ENCODE peak calls at places on chromosome 1, in six cellular contexts. F is HFF-Myc, T is astrocyte of the spinal cord, K is A549, M is nephron progenitor cell, O is progenitor cell of endocrine pancreas. S is an unnamed sample.
A peak's percentile ranks its signal among the peaks of the same experiment; 100 is the strongest.

GRCh38 chr1:32871364-32872188 is 864 bp upstream of the FNDC5 start:
- DNase-seq in F (no peak), T (peak; percentile 23), K (no peak), M (no peak), O (no peak), S (no peak)

GRCh38 chr1:6059866-6060265 is 14.2 kb downstream of the KCNAB2 start:
- DNase-seq in F (no peak), T (no peak), K (no peak), M (no peak), O (no peak), S (no peak)

GRCh38 chr1:33149453-33150190 is 32.2 kb downstream of the TRIM62 start:
- DNase-seq in F (no peak), T (no peak), K (no peak), M (no peak), O (no peak), S (no peak)

GRCh38 chr1:187491082-187491720 is 662.5 kb downstream of the PLA2G4A start:
- DNase-seq in F (no peak), T (peak; percentile 77), K (peak; percentile 74), M (no peak), O (no peak), S (no peak)

GRCh38 chr1:31788825-31789256 is 24.7 kb upstream of the ADGRB2 start:
- DNase-seq in F (peak; percentile 30), T (no peak), K (peak; percentile 68), M (no peak), O (no peak), S (peak; percentile 24)

GRCh38 chr1:30750751-30751291 is 6.8 kb downstream of the LAPTM5 start:
- DNase-seq in F (no peak), T (no peak), K (no peak), M (no peak), O (no peak), S (peak; percentile 75)

GRCh38 chr1:86184401-86184800 is 27.8 kb upstream of the COL24A1 start:
- DNase-seq in F (no peak), T (no peak), K (no peak), M (no peak), O (no peak), S (no peak)

GRCh38 chr1:245261786-245262185 is 107.0 kb downstream of the KIF26B start:
- DNase-seq in F (no peak), T (no peak), K (no peak), M (no peak), O (no peak), S (no peak)

GRCh38 chr1:46219551-46220520 is 16.7 kb downstream of the LURAP1 start:
- DNase-seq in F (no peak), T (no peak), K (no peak), M (no peak), O (no peak), S (no peak)

GRCh38 chr1:228500901-228501871 is 14.0 kb downstream of the RNF187 start:
- DNase-seq in F (peak; percentile 86), T (peak; percentile 83), K (peak; percentile 88), M (peak; percentile 86), O (peak; percentile 71), S (no peak)

GRCh38 chr1:7389786-7390603 is 381.1 kb upstream of the VAMP3 start:
- DNase-seq in F (no peak), T (no peak), K (no peak), M (no peak), O (peak; percentile 4), S (peak; percentile 78)

GRCh38 chr1:200380589-200381021 is 29.2 kb downstream of the ZNF281 start:
- DNase-seq in F (no peak), T (no peak), K (no peak), M (no peak), O (no peak), S (no peak)

GRCh38 chr1:168970945-168971799 is 135.3 kb upstream of the ATP1B1 start:
- DNase-seq in F (no peak), T (no peak), K (no peak), M (peak; percentile 5), O (no peak), S (no peak)

GRCh38 chr1:11735531-11735853 is 444 bp upstream of the AGTRAP start:
- DNase-seq in F (no peak), T (no peak), K (no peak), M (no peak), O (no peak), S (no peak)

GRCh38 chr1:11736746-11737639 is 1.1 kb downstream of the AGTRAP start:
- DNase-seq in F (no peak), T (peak; percentile 44), K (peak; percentile 63), M (peak; percentile 31), O (no peak), S (no peak)

GRCh38 chr1:11738096-11738495 is 2.2 kb downstream of the AGTRAP start:
- DNase-seq in F (no peak), T (no peak), K (no peak), M (no peak), O (no peak), S (no peak)

GRCh38 chr1:11738783-11739182 is 2.8 kb downstream of the AGTRAP start:
- DNase-seq in F (no peak), T (no peak), K (no peak), M (no peak), O (no peak), S (no peak)

DNA sequence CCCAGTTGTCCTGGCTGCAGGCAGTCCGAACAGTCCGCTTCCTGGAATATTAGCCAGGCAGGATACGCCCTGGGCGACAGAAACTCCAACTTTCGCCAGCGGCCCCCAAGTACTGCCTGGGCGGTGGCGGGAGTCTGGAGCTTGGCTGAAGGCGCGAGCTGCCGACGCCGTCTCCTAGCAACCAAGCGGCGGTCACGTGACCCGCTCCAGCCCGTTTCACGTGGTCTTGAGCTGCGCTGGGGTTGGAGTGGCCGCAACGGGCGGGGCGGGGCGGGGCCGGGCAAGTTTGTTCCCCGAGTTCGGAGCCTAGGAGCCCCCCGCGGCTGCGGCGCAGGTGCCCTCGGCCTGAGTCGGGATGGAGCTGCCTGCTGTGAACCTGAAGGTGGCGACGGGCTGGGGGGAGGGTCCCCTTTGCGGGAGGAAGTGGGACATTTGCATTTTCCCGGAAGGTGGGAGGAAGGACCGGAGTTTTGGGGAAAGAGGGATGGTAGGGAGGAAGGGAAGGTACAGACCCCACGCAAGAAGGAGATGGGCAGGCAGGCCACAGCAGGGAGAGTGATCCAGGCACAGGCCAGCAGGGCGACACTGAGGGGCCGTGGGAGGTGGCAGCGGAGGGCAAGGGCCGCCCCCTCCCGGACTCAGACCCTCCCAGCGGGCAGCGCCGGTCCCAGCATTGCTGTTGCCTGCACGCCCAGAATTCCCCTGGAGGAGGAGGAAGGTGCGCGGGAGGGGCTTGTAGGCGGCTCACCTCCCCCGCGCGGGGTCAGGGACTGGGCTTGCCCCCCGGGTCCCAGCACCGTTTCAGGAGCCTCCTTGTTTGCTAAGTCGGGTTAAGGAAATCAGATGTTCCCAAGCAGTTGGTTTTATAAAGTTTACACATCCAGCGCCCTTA is at the start of gene AGTRAP:
- DNase-seq in F (peak; percentile 70), T (peak; percentile 91), K (peak; percentile 90), M (peak; percentile 97), O (peak; percentile 93), S (peak; percentile 98)
- TF ChIP-seq CTCF in F (no peak), T (peak; percentile 14), K (no peak), M (no peak), O (peak; percentile 13), S (peak; percentile 42)

GRCh38 chr1:238252033-238252802 is 361.5 kb upstream of the ZP4 start:
- DNase-seq in F (no peak), T (peak; percentile 64), K (peak; percentile 50), M (peak; percentile 56), O (peak; percentile 23), S (no peak)
- TF ChIP-seq CTCF in F (peak; percentile 21), T (peak; percentile 54), K (peak; percentile 42), M (peak; percentile 40), O (peak; percentile 70), S (peak; percentile 92)

DNA sequence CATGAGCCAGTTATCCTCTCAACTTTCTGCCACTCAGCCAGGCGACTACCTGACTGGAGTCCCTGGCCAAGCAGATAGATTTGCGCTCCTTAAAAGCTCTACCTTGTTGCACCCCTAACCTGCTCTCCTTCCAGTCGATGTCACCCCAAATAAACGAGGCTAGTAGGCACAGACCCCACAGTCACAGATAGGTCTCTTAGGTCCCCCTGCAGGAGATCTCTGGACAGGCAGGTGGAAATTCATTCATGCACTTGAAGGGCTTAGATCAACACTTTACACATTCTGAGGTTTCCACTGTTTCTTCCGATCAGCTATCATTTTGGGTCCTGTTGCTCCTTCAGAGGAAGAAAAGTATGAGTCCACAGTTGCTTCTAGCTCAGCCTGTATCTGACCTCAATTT is 272.6 kb upstream of the FMN2 start:
- DNase-seq in F (no peak), T (no peak), K (no peak), M (no peak), O (no peak), S (no peak)
- TF ChIP-seq CTCF in F (peak; percentile 8), T (peak; percentile 12), K (peak; percentile 7), M (no peak), O (peak; percentile 17), S (no peak)

DNA sequence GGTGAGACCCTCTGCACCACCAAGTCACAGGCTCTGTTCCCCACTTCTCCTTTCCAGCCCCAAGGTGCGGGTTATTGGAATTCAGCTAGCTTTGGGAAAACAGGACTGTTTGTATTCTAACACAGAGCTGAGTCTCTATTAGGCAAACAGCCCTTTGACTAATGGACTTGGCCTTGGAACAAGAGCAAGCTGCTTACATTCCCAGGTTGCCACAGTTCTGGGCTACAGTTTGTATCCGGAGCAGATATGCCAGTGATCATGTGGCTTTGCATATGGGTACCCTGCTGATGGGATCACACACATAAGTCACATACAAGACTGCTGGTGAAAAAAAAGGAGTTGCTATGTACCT is 110.5 kb upstream of the COA6 start:
- DNase-seq in F (no peak), T (peak; percentile 24), K (no peak), M (no peak), O (no peak), S (no peak)
- TF ChIP-seq CTCF in F (no peak), T (no peak), K (no peak), M (no peak), O (no peak), S (no peak)